ENCODE peak calls at places on chromosomes 3 and 15, in nine cellular contexts. One of them, this sample, is unnamed.

GRCh38 chr15:43199945-43200488 is 14.8 kb downstream of the CCNDBP1 start:
- DNase-seq in RKO: no peak
- DNase-seq in aorta: no peak
- DNase-seq in stimulated activated CD8-positive, alpha-beta memory T cell treated with anti-CD3 and anti-CD28 coated beads, Interleukin-2, amount 100 ng/mL, for 1 hour: no peak
- DNase-seq in AG08396: no peak
- DNase-seq in lower lobe of right lung: no peak
- DNase-seq in naive B cell: no peak
- DNase-seq in fibroblast of pulmonary artery: no peak
- DNase-seq in foreskin fibroblast: no peak
- DNase-seq in this sample: no peak

GRCh38 chr3:152578769-152579168 is 256.2 kb upstream of the P2RY1 start:
- DNase-seq in naive B cell: no peak
- DNase-seq in foreskin fibroblast: no peak
- DNase-seq in fibroblast of pulmonary artery: no peak
- DNase-seq in AG08396: no peak
- DNase-seq in aorta: no peak
- DNase-seq in RKO: no peak
- DNase-seq in stimulated activated CD8-positive, alpha-beta memory T cell treated with anti-CD3 and anti-CD28 coated beads, Interleukin-2, amount 100 ng/mL, for 1 hour: no peak
- DNase-seq in lower lobe of right lung: no peak
- DNase-seq in this sample: no peak

GRCh38 chr15:55289011-55289572 is 521 bp downstream of the RAB27A start:
- DNase-seq in naive B cell: peak
- DNase-seq in RKO: peak
- DNase-seq in fibroblast of pulmonary artery: peak
- DNase-seq in AG08396: peak
- DNase-seq in aorta: peak
- DNase-seq in lower lobe of right lung: peak
- DNase-seq in foreskin fibroblast: peak
- DNase-seq in stimulated activated CD8-positive, alpha-beta memory T cell treated with anti-CD3 and anti-CD28 coated beads, Interleukin-2, amount 100 ng/mL, for 1 hour: no peak
- DNase-seq in this sample: peak

GRCh38 chr3:72185549-72186484 is 400.9 kb upstream of the PROK2 start:
- DNase-seq in aorta: peak
- DNase-seq in RKO: peak
- DNase-seq in naive B cell: peak
- DNase-seq in lower lobe of right lung: no peak
- DNase-seq in foreskin fibroblast: peak
- DNase-seq in stimulated activated CD8-positive, alpha-beta memory T cell treated with anti-CD3 and anti-CD28 coated beads, Interleukin-2, amount 100 ng/mL, for 1 hour: no peak
- DNase-seq in fibroblast of pulmonary artery: peak
- DNase-seq in AG08396: peak
- DNase-seq in this sample: no peak

GRCh38 chr3:139448104-139448503 is 28.2 kb downstream of the RBP2 start:
- DNase-seq in foreskin fibroblast: peak
- DNase-seq in fibroblast of pulmonary artery: no peak
- DNase-seq in RKO: peak
- DNase-seq in lower lobe of right lung: no peak
- DNase-seq in AG08396: no peak
- DNase-seq in naive B cell: no peak
- DNase-seq in stimulated activated CD8-positive, alpha-beta memory T cell treated with anti-CD3 and anti-CD28 coated beads, Interleukin-2, amount 100 ng/mL, for 1 hour: no peak
- DNase-seq in aorta: no peak
- DNase-seq in this sample: no peak

GRCh38 chr15:23647421-23648375 is at the start of gene MAGEL2:
- DNase-seq in RKO: no peak
- DNase-seq in foreskin fibroblast: peak
- DNase-seq in aorta: no peak
- DNase-seq in naive B cell: no peak
- DNase-seq in lower lobe of right lung: peak
- DNase-seq in AG08396: no peak
- DNase-seq in stimulated activated CD8-positive, alpha-beta memory T cell treated with anti-CD3 and anti-CD28 coated beads, Interleukin-2, amount 100 ng/mL, for 1 hour: no peak
- DNase-seq in fibroblast of pulmonary artery: peak
- DNase-seq in this sample: no peak

GRCh38 chr3:66392966-66393485 is 107.8 kb downstream of the LRIG1 start:
- DNase-seq in AG08396: no peak
- DNase-seq in foreskin fibroblast: no peak
- DNase-seq in lower lobe of right lung: no peak
- DNase-seq in aorta: no peak
- DNase-seq in RKO: no peak
- DNase-seq in naive B cell: no peak
- DNase-seq in fibroblast of pulmonary artery: no peak
- DNase-seq in stimulated activated CD8-positive, alpha-beta memory T cell treated with anti-CD3 and anti-CD28 coated beads, Interleukin-2, amount 100 ng/mL, for 1 hour: no peak
- DNase-seq in this sample: no peak

GRCh38 chr15:98787936-98788757 is 139.8 kb downstream of the IGF1R start:
- DNase-seq in stimulated activated CD8-positive, alpha-beta memory T cell treated with anti-CD3 and anti-CD28 coated beads, Interleukin-2, amount 100 ng/mL, for 1 hour: no peak
- DNase-seq in naive B cell: no peak
- DNase-seq in aorta: no peak
- DNase-seq in fibroblast of pulmonary artery: no peak
- DNase-seq in RKO: no peak
- DNase-seq in AG08396: no peak
- DNase-seq in foreskin fibroblast: no peak
- DNase-seq in lower lobe of right lung: peak
- DNase-seq in this sample: peak

GRCh38 chr3:126969586-126969985 is 13.3 kb upstream of the PLXNA1 start:
- DNase-seq in naive B cell: no peak
- DNase-seq in lower lobe of right lung: no peak
- DNase-seq in aorta: no peak
- DNase-seq in stimulated activated CD8-positive, alpha-beta memory T cell treated with anti-CD3 and anti-CD28 coated beads, Interleukin-2, amount 100 ng/mL, for 1 hour: no peak
- DNase-seq in RKO: no peak
- DNase-seq in AG08396: no peak
- DNase-seq in fibroblast of pulmonary artery: no peak
- DNase-seq in foreskin fibroblast: peak
- DNase-seq in this sample: no peak

GRCh38 chr3:172608575-172608974 is 85.3 kb upstream of the TNFSF10 start:
- DNase-seq in fibroblast of pulmonary artery: no peak
- DNase-seq in foreskin fibroblast: no peak
- DNase-seq in lower lobe of right lung: no peak
- DNase-seq in stimulated activated CD8-positive, alpha-beta memory T cell treated with anti-CD3 and anti-CD28 coated beads, Interleukin-2, amount 100 ng/mL, for 1 hour: no peak
- DNase-seq in aorta: no peak
- DNase-seq in RKO: no peak
- DNase-seq in AG08396: no peak
- DNase-seq in naive B cell: no peak
- DNase-seq in this sample: no peak

GRCh38 chr15:70788114-70789049 is 25.0 kb upstream of the UACA start:
- DNase-seq in fibroblast of pulmonary artery: peak
- DNase-seq in stimulated activated CD8-positive, alpha-beta memory T cell treated with anti-CD3 and anti-CD28 coated beads, Interleukin-2, amount 100 ng/mL, for 1 hour: no peak
- DNase-seq in lower lobe of right lung: no peak
- DNase-seq in AG08396: no peak
- DNase-seq in RKO: peak
- DNase-seq in aorta: no peak
- DNase-seq in naive B cell: no peak
- DNase-seq in foreskin fibroblast: peak
- DNase-seq in this sample: no peak

GRCh38 chr3:68945231-68945630 is 12.9 kb upstream of the TAFA4 start:
- DNase-seq in naive B cell: no peak
- DNase-seq in AG08396: no peak
- DNase-seq in foreskin fibroblast: no peak
- DNase-seq in fibroblast of pulmonary artery: no peak
- DNase-seq in aorta: no peak
- DNase-seq in lower lobe of right lung: no peak
- DNase-seq in RKO: no peak
- DNase-seq in stimulated activated CD8-positive, alpha-beta memory T cell treated with anti-CD3 and anti-CD28 coated beads, Interleukin-2, amount 100 ng/mL, for 1 hour: no peak
- DNase-seq in this sample: no peak

GRCh38 chr3:140251678-140252077 is 316.7 kb downstream of the CLSTN2 start:
- DNase-seq in foreskin fibroblast: no peak
- DNase-seq in fibroblast of pulmonary artery: no peak
- DNase-seq in RKO: no peak
- DNase-seq in aorta: no peak
- DNase-seq in lower lobe of right lung: no peak
- DNase-seq in AG08396: no peak
- DNase-seq in stimulated activated CD8-positive, alpha-beta memory T cell treated with anti-CD3 and anti-CD28 coated beads, Interleukin-2, amount 100 ng/mL, for 1 hour: no peak
- DNase-seq in naive B cell: no peak
- DNase-seq in this sample: no peak

GRCh38 chr3:143247007-143247563 is 127.5 kb downstream of the CHST2 start:
- DNase-seq in naive B cell: no peak
- DNase-seq in stimulated activated CD8-positive, alpha-beta memory T cell treated with anti-CD3 and anti-CD28 coated beads, Interleukin-2, amount 100 ng/mL, for 1 hour: no peak
- DNase-seq in AG08396: no peak
- DNase-seq in fibroblast of pulmonary artery: no peak
- DNase-seq in foreskin fibroblast: no peak
- DNase-seq in RKO: no peak
- DNase-seq in lower lobe of right lung: no peak
- DNase-seq in aorta: no peak
- DNase-seq in this sample: no peak